ENCODE peak calls at places on chromosomes 4 and X, in nine cellular contexts. One of them, this sample, is unnamed.

GRCh38 chr4:128688846-128689467 is 120.5 kb upstream of the JADE1 start:
- DNase-seq in brain microvascular endothelial cell: no peak
- DNase-seq in suprapubic skin: no peak
- DNase-seq in cardiac muscle cell: no peak
- DNase-seq in Caco-2: no peak
- DNase-seq in fibroblast of lung: no peak
- DNase-seq in endothelial cell of umbilical vein: no peak
- DNase-seq in body of pancreas: no peak
- DNase-seq in left ventricle myocardium inferior: no peak
- DNase-seq in this sample: no peak

GRCh38 chr4:142126890-142127497 is 490.6 kb downstream of the IL15 start:
- DNase-seq in brain microvascular endothelial cell: peak; percentile 71
- DNase-seq in suprapubic skin: no peak
- DNase-seq in cardiac muscle cell: peak; percentile 85
- DNase-seq in Caco-2: peak; percentile 52
- DNase-seq in fibroblast of lung: peak; percentile 68
- DNase-seq in endothelial cell of umbilical vein: peak; percentile 89
- DNase-seq in body of pancreas: peak; percentile 71
- DNase-seq in left ventricle myocardium inferior: no peak
- DNase-seq in this sample: peak; percentile 26

GRCh38 chr4:32226201-32226600 is 1506.0 kb downstream of the PCDH7 start:
- DNase-seq in brain microvascular endothelial cell: no peak
- DNase-seq in suprapubic skin: no peak
- DNase-seq in cardiac muscle cell: no peak
- DNase-seq in Caco-2: no peak
- DNase-seq in fibroblast of lung: peak; percentile 76
- DNase-seq in endothelial cell of umbilical vein: no peak
- DNase-seq in body of pancreas: no peak
- DNase-seq in left ventricle myocardium inferior: no peak
- DNase-seq in this sample: no peak

GRCh38 chr4:26803462-26803861 is 57.2 kb upstream of the STIM2 start:
- DNase-seq in brain microvascular endothelial cell: no peak
- DNase-seq in suprapubic skin: no peak
- DNase-seq in cardiac muscle cell: no peak
- DNase-seq in Caco-2: no peak
- DNase-seq in fibroblast of lung: peak; percentile 22
- DNase-seq in endothelial cell of umbilical vein: no peak
- DNase-seq in body of pancreas: no peak
- DNase-seq in left ventricle myocardium inferior: no peak
- DNase-seq in this sample: no peak

GRCh38 chr4:146033149-146033548 is 94.5 kb upstream of the ZNF827 start:
- DNase-seq in brain microvascular endothelial cell: no peak
- DNase-seq in suprapubic skin: no peak
- DNase-seq in cardiac muscle cell: no peak
- DNase-seq in Caco-2: no peak
- DNase-seq in fibroblast of lung: no peak
- DNase-seq in endothelial cell of umbilical vein: no peak
- DNase-seq in body of pancreas: peak; percentile 62
- DNase-seq in left ventricle myocardium inferior: no peak
- DNase-seq in this sample: no peak

GRCh38 chr4:74789518-74789917 is 4.8 kb downstream of the BTC start:
- DNase-seq in brain microvascular endothelial cell: no peak
- DNase-seq in suprapubic skin: no peak
- DNase-seq in cardiac muscle cell: no peak
- DNase-seq in Caco-2: no peak
- DNase-seq in fibroblast of lung: no peak
- DNase-seq in endothelial cell of umbilical vein: no peak
- DNase-seq in body of pancreas: no peak
- DNase-seq in left ventricle myocardium inferior: no peak
- DNase-seq in this sample: no peak

GRCh38 chr4:23962462-23962861 is 72.6 kb upstream of the PPARGC1A start:
- DNase-seq in brain microvascular endothelial cell: no peak
- DNase-seq in suprapubic skin: no peak
- DNase-seq in cardiac muscle cell: no peak
- DNase-seq in Caco-2: peak; percentile 2
- DNase-seq in fibroblast of lung: no peak
- DNase-seq in endothelial cell of umbilical vein: no peak
- DNase-seq in body of pancreas: no peak
- DNase-seq in left ventricle myocardium inferior: no peak
- DNase-seq in this sample: no peak

GRCh38 chr4:19803406-19803805 is 448.3 kb upstream of the SLIT2 start:
- DNase-seq in brain microvascular endothelial cell: no peak
- DNase-seq in suprapubic skin: no peak
- DNase-seq in cardiac muscle cell: no peak
- DNase-seq in Caco-2: no peak
- DNase-seq in fibroblast of lung: peak; percentile 28
- DNase-seq in endothelial cell of umbilical vein: peak; percentile 9
- DNase-seq in body of pancreas: no peak
- DNase-seq in left ventricle myocardium inferior: no peak
- DNase-seq in this sample: no peak

GRCh38 chr4:33658971-33659370 is 2585.3 kb downstream of the ARAP2 start:
- DNase-seq in brain microvascular endothelial cell: no peak
- DNase-seq in suprapubic skin: no peak
- DNase-seq in cardiac muscle cell: peak; percentile 47
- DNase-seq in Caco-2: no peak
- DNase-seq in fibroblast of lung: peak; percentile 5
- DNase-seq in endothelial cell of umbilical vein: no peak
- DNase-seq in body of pancreas: no peak
- DNase-seq in left ventricle myocardium inferior: no peak
- DNase-seq in this sample: no peak

GRCh38 chrX:104253567-104254441 is 929 bp downstream of the ESX1 start:
- DNase-seq in brain microvascular endothelial cell: no peak
- DNase-seq in suprapubic skin: no peak
- DNase-seq in cardiac muscle cell: peak; percentile 2
- DNase-seq in Caco-2: no peak
- DNase-seq in fibroblast of lung: no peak
- DNase-seq in endothelial cell of umbilical vein: no peak
- DNase-seq in body of pancreas: no peak
- DNase-seq in left ventricle myocardium inferior: no peak
- DNase-seq in this sample: no peak

GRCh38 chrX:37879692-37880091 is 32.3 kb upstream of the DYNLT3 start:
- DNase-seq in brain microvascular endothelial cell: no peak
- DNase-seq in suprapubic skin: no peak
- DNase-seq in cardiac muscle cell: no peak
- DNase-seq in Caco-2: no peak
- DNase-seq in fibroblast of lung: no peak
- DNase-seq in endothelial cell of umbilical vein: no peak
- DNase-seq in body of pancreas: no peak
- DNase-seq in left ventricle myocardium inferior: no peak
- DNase-seq in this sample: no peak

GRCh38 chr4:156901871-156902270 is 69.7 kb downstream of the PDGFC start:
- DNase-seq in brain microvascular endothelial cell: no peak
- DNase-seq in suprapubic skin: no peak
- DNase-seq in cardiac muscle cell: no peak
- DNase-seq in Caco-2: no peak
- DNase-seq in fibroblast of lung: no peak
- DNase-seq in endothelial cell of umbilical vein: no peak
- DNase-seq in body of pancreas: no peak
- DNase-seq in left ventricle myocardium inferior: no peak
- DNase-seq in this sample: no peak

GRCh38 chrX:103734125-103734760 is 23.5 kb downstream of the TMEM31 start:
- DNase-seq in brain microvascular endothelial cell: no peak
- DNase-seq in suprapubic skin: no peak
- DNase-seq in cardiac muscle cell: peak; percentile 62
- DNase-seq in Caco-2: no peak
- DNase-seq in fibroblast of lung: peak; percentile 8
- DNase-seq in endothelial cell of umbilical vein: no peak
- DNase-seq in body of pancreas: no peak
- DNase-seq in left ventricle myocardium inferior: no peak
- DNase-seq in this sample: no peak

GRCh38 chrX:10615931-10616780 is 4.2 kb downstream of the MID1 start:
- DNase-seq in brain microvascular endothelial cell: peak; percentile 40
- DNase-seq in suprapubic skin: no peak
- DNase-seq in cardiac muscle cell: peak; percentile 71
- DNase-seq in Caco-2: peak; percentile 49
- DNase-seq in fibroblast of lung: peak; percentile 71
- DNase-seq in endothelial cell of umbilical vein: peak; percentile 66
- DNase-seq in body of pancreas: peak; percentile 49
- DNase-seq in left ventricle myocardium inferior: no peak
- DNase-seq in this sample: peak; percentile 37

GRCh38 chr4:7987148-7987989 is 47.7 kb upstream of the AFAP1 start:
- DNase-seq in brain microvascular endothelial cell: peak; percentile 74
- DNase-seq in suprapubic skin: no peak
- DNase-seq in cardiac muscle cell: peak; percentile 83
- DNase-seq in Caco-2: peak; percentile 85
- DNase-seq in fibroblast of lung: peak; percentile 59
- DNase-seq in endothelial cell of umbilical vein: peak; percentile 74
- DNase-seq in body of pancreas: peak; percentile 82
- DNase-seq in left ventricle myocardium inferior: peak; percentile 60
- DNase-seq in this sample: no peak

GRCh38 chr4:110003401-110004187 is 90.9 kb downstream of the EGF start:
- DNase-seq in brain microvascular endothelial cell: no peak
- DNase-seq in suprapubic skin: no peak
- DNase-seq in cardiac muscle cell: no peak
- DNase-seq in Caco-2: no peak
- DNase-seq in fibroblast of lung: no peak
- DNase-seq in endothelial cell of umbilical vein: no peak
- DNase-seq in body of pancreas: no peak
- DNase-seq in left ventricle myocardium inferior: no peak
- DNase-seq in this sample: no peak

GRCh38 chr4:153347117-153347516 is 2.6 kb downstream of the MND1 start:
- DNase-seq in brain microvascular endothelial cell: no peak
- DNase-seq in suprapubic skin: no peak
- DNase-seq in cardiac muscle cell: no peak
- DNase-seq in Caco-2: no peak
- DNase-seq in fibroblast of lung: no peak
- DNase-seq in endothelial cell of umbilical vein: no peak
- DNase-seq in body of pancreas: no peak
- DNase-seq in left ventricle myocardium inferior: no peak
- DNase-seq in this sample: no peak
- H3K4me3 ChIP-seq in brain microvascular endothelial cell: no peak overlapping the region
- H3K4me3 ChIP-seq in suprapubic skin: no peak overlapping the region
- H3K4me3 ChIP-seq in cardiac muscle cell: no peak overlapping the region
- H3K4me3 ChIP-seq in Caco-2: no peak overlapping the region
- H3K4me3 ChIP-seq in fibroblast of lung: no peak overlapping the region
- H3K4me3 ChIP-seq in endothelial cell of umbilical vein: no peak overlapping the region
- H3K4me3 ChIP-seq in body of pancreas: no peak overlapping the region
- H3K4me3 ChIP-seq in left ventricle myocardium inferior: no peak overlapping the region
- H3K4me3 ChIP-seq in this sample: no peak overlapping the region

GRCh38 chrX:7052541-7052940 is 95.0 kb upstream of the STS start:
- DNase-seq in brain microvascular endothelial cell: no peak
- DNase-seq in suprapubic skin: no peak
- DNase-seq in cardiac muscle cell: no peak
- DNase-seq in Caco-2: no peak
- DNase-seq in fibroblast of lung: no peak
- DNase-seq in endothelial cell of umbilical vein: no peak
- DNase-seq in body of pancreas: no peak
- DNase-seq in left ventricle myocardium inferior: no peak
- DNase-seq in this sample: no peak

GRCh38 chrX:7045238-7045955 is 102.1 kb upstream of the STS start:
- DNase-seq in brain microvascular endothelial cell: no peak
- DNase-seq in suprapubic skin: no peak
- DNase-seq in cardiac muscle cell: no peak
- DNase-seq in Caco-2: no peak
- DNase-seq in fibroblast of lung: no peak
- DNase-seq in endothelial cell of umbilical vein: no peak
- DNase-seq in body of pancreas: no peak
- DNase-seq in left ventricle myocardium inferior: no peak
- DNase-seq in this sample: no peak

DNA sequence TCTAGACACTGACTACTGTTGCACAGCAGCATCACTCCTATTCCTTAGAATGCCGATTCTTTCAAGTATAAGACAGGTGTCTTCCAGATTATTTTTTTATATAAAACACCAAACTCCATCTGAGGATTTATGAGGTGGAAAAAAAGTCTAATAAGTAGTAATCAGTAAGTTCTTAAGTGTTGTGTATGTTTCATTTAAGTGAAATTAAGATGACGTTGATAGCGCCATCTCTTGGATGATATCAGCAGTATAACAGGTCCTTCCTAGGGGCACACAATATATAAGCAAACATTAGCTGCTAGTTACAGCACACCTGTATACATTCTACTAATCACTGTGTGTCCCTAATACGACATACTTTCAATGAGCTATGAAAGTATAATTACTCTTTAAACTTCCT is 99.6 kb upstream of the STS start:
- DNase-seq in brain microvascular endothelial cell: no peak
- DNase-seq in suprapubic skin: no peak
- DNase-seq in cardiac muscle cell: no peak
- DNase-seq in Caco-2: no peak
- DNase-seq in fibroblast of lung: no peak
- DNase-seq in endothelial cell of umbilical vein: no peak
- DNase-seq in body of pancreas: no peak
- DNase-seq in left ventricle myocardium inferior: no peak
- DNase-seq in this sample: no peak
- TF ChIP-seq CTCF in brain microvascular endothelial cell: no peak
- TF ChIP-seq CTCF in suprapubic skin: no peak
- TF ChIP-seq CTCF in cardiac muscle cell: no peak
- TF ChIP-seq CTCF in Caco-2: no peak
- TF ChIP-seq CTCF in fibroblast of lung: no peak
- TF ChIP-seq CTCF in endothelial cell of umbilical vein: no peak
- TF ChIP-seq CTCF in body of pancreas: no peak
- TF ChIP-seq CTCF in left ventricle myocardium inferior: no peak
- TF ChIP-seq CTCF in this sample: no peak

DNA sequence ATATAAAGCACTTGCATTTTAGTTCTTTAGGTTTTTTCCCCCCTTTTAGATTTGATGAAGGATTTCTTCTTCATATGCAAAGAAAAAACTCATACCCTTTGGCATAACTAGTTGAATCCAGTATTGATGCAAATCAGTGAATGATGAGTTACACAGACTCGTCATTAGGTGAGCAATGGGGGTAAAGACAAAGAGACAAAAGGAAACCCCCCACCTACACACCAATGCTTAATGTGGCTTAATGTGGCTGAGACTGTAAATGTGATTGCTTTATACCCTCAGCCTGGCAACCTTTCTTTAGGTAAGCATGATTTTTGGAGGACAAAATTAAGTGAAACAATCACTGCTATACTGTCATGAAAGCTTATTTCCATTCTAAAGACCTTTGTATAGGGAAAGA is 39.5 kb downstream of the CD40LG start:
- DNase-seq in brain microvascular endothelial cell: no peak
- DNase-seq in suprapubic skin: no peak
- DNase-seq in cardiac muscle cell: no peak
- DNase-seq in Caco-2: no peak
- DNase-seq in fibroblast of lung: no peak
- DNase-seq in endothelial cell of umbilical vein: no peak
- DNase-seq in body of pancreas: no peak
- DNase-seq in left ventricle myocardium inferior: no peak
- DNase-seq in this sample: no peak
- H3K27me3 ChIP-seq in brain microvascular endothelial cell: no peaks in the 10 kb centered on the region
- H3K27me3 ChIP-seq in suprapubic skin: no peaks in the 10 kb centered on the region
- H3K27me3 ChIP-seq in cardiac muscle cell: no peaks in the 10 kb centered on the region
- H3K27me3 ChIP-seq in Caco-2: no peaks in the 10 kb centered on the region
- H3K27me3 ChIP-seq in fibroblast of lung: no peaks in the 10 kb centered on the region
- H3K27me3 ChIP-seq in endothelial cell of umbilical vein: no peaks in the 10 kb centered on the region
- H3K27me3 ChIP-seq in body of pancreas: no peaks in the 10 kb centered on the region
- H3K27me3 ChIP-seq in left ventricle myocardium inferior: no peaks in the 10 kb centered on the region
- H3K27me3 ChIP-seq in this sample: no peaks in the 10 kb centered on the region

DNA sequence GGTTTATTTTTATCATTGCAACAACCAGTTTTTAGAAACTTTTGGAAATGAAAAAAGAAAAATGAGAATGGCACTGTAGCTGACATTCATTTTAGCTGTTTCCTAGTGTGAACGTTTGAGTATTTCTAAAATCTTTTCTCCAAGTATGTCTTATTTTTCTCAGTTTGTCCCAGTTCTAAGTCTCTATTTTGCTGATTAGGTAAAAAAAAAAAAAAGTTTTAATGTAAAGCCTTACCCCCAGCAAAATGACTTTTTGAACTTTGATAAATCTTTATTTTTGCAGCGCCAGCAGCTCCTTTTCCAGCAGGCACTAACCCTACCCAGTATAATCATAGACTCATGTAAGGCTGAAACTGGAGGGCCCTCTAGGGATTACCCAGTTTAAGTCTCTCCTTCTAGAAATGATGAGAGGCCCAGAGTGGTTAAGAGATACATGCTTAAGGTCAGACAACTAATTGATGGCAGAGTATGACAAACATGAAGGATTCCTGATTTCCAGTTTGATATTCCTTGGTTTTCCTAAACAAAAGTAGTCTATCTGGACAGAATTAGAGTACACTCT is 84.3 kb upstream of the SLC4A4 start:
- DNase-seq in brain microvascular endothelial cell: no peak
- DNase-seq in suprapubic skin: no peak
- DNase-seq in cardiac muscle cell: no peak
- DNase-seq in Caco-2: no peak
- DNase-seq in fibroblast of lung: no peak
- DNase-seq in endothelial cell of umbilical vein: no peak
- DNase-seq in body of pancreas: no peak
- DNase-seq in left ventricle myocardium inferior: no peak
- DNase-seq in this sample: no peak
- H3K4me3 ChIP-seq in brain microvascular endothelial cell: no peak overlapping the region
- H3K4me3 ChIP-seq in suprapubic skin: no peak overlapping the region
- H3K4me3 ChIP-seq in cardiac muscle cell: no peak overlapping the region
- H3K4me3 ChIP-seq in Caco-2: no peak overlapping the region
- H3K4me3 ChIP-seq in fibroblast of lung: peak overlapping the region; percentile 26
- H3K4me3 ChIP-seq in endothelial cell of umbilical vein: no peak overlapping the region
- H3K4me3 ChIP-seq in body of pancreas: no peak overlapping the region
- H3K4me3 ChIP-seq in left ventricle myocardium inferior: no peak overlapping the region
- H3K4me3 ChIP-seq in this sample: no peak overlapping the region